ENCODE peak calls at places on chromosomes 6 and 20, in seven cellular contexts. W is HEK293T, L is cardiac fibroblast, O is Kasumi-1, M is WTC11, Q is T-helper 17 cell, R is AG09309. A is an unnamed sample.

GRCh38 chr6:167794386-167795157 is 32.1 kb upstream of the AFDN start:
- DNase-seq in Q (no peak), O (no peak), L (no peak), R (no peak), M (no peak), W (no peak), A (no peak)

GRCh38 chr6:5081955-5082354 is 3.2 kb upstream of the PPP1R3G start:
- DNase-seq in R (no peak), M (no peak), W (no peak), O (no peak), Q (no peak), L (no peak), A (no peak)

GRCh38 chr6:88008411-88008810 is 39.2 kb upstream of the SPACA1 start:
- DNase-seq in L (no peak), O (no peak), Q (no peak), R (no peak), M (no peak), W (no peak), A (no peak)

GRCh38 chr6:34525431-34526175 is 30.5 kb downstream of the SPDEF start:
- DNase-seq in O (no peak), M (no peak), L (no peak), Q (no peak), W (no peak), R (no peak), A (no peak)

GRCh38 chr6:130434174-130434873 is 68.5 kb downstream of the TMEM200A start:
- DNase-seq in M (no peak), R (no peak), L (peak), O (no peak), Q (no peak), W (no peak), A (no peak)

GRCh38 chr6:131946992-131947955 is 3.9 kb downstream of the CCN2 start:
- DNase-seq in Q (no peak), R (peak), W (no peak), O (no peak), M (no peak), L (peak), A (no peak)

GRCh38 chr6:164062872-164063271 is 648.4 kb downstream of the QKI start:
- DNase-seq in R (no peak), M (no peak), W (no peak), L (no peak), Q (no peak), O (no peak), A (no peak)

GRCh38 chr6:134911532-134911931 is 38.4 kb downstream of the ALDH8A1 start:
- DNase-seq in Q (no peak), O (no peak), R (peak), L (peak), W (no peak), M (no peak), A (no peak)

GRCh38 chr6:107815846-107816245 is 8.3 kb downstream of the SCML4 start:
- DNase-seq in Q (no peak), O (no peak), R (no peak), M (no peak), W (no peak), L (no peak), A (no peak)

GRCh38 chr6:151716446-151717047 is 90.9 kb upstream of the ESR1 start:
- DNase-seq in M (peak), O (no peak), Q (no peak), L (no peak), W (no peak), R (no peak), A (peak)

GRCh38 chr20:45433316-45433715 is 17.4 kb downstream of the PIGT start:
- DNase-seq in R (peak), Q (no peak), W (no peak), L (peak), O (no peak), M (no peak), A (no peak)

GRCh38 chr6:85408039-85408438 is 41.8 kb upstream of the NT5E start:
- DNase-seq in M (no peak), Q (no peak), W (no peak), O (no peak), L (no peak), R (no peak), A (no peak)

GRCh38 chr20:63047267-63047666 is 40.5 kb upstream of the BHLHE23 start:
- DNase-seq in O (no peak), M (no peak), W (no peak), Q (no peak), L (no peak), R (no peak), A (no peak)

GRCh38 chr6:152323376-152323775 is 313.8 kb downstream of the SYNE1 start:
- DNase-seq in M (no peak), O (no peak), L (no peak), R (no peak), W (no peak), Q (no peak), A (no peak)

GRCh38 chr20:62872184-62872862 is 10.7 kb upstream of the TCFL5 start:
- DNase-seq in M (no peak), R (no peak), O (no peak), W (no peak), Q (no peak), L (no peak), A (no peak)

GRCh38 chr6:4593891-4594445 is 182.2 kb upstream of the CDYL start:
- DNase-seq in O (no peak), R (no peak), W (no peak), L (no peak), M (no peak), Q (no peak), A (no peak)

GRCh38 chr6:111841822-111842221 is 31.4 kb downstream of the FYN start:
- DNase-seq in W (no peak), L (peak), R (no peak), O (peak), Q (no peak), M (no peak), A (peak)

GRCh38 chr6:93419304-93420162 is at the start of gene EPHA7:
- DNase-seq in R (peak), L (peak), M (peak), W (peak), Q (no peak), O (peak), A (peak)

GRCh38 chr20:36112112-36112511 is 42.4 kb upstream of the EPB41L1 start:
- DNase-seq in M (no peak), L (no peak), W (no peak), R (no peak), Q (no peak), O (no peak), A (no peak)

GRCh38 chr6:31122803-31123706 is 2.8 kb upstream of the CDSN start:
- DNase-seq in M (no peak), L (peak), R (peak), W (no peak), O (no peak), Q (no peak), A (no peak)

GRCh38 chr20:36314734-36315544 is 8.8 kb downstream of the DLGAP4 start:
- DNase-seq in W (no peak), M (peak), O (no peak), R (no peak), Q (no peak), L (no peak), A (no peak)

GRCh38 chr20:12762725-12763124 is 246.0 kb upstream of the SPTLC3 start:
- DNase-seq in M (no peak), L (no peak), W (no peak), R (no peak), Q (no peak), O (no peak), A (no peak)

GRCh38 chr6:18323935-18324707 is 59.8 kb upstream of the DEK start:
- DNase-seq in Q (no peak), O (peak), L (peak), M (no peak), W (peak), R (no peak), A (peak)

GRCh38 chr6:26537160-26537845 is 863 bp upstream of the HMGN4 start:
- DNase-seq in R (peak), Q (peak), M (peak), L (peak), W (peak), O (peak), A (peak)

GRCh38 chr6:7147051-7147671 is 39.4 kb downstream of the RREB1 start:
- DNase-seq in O (no peak), L (no peak), Q (no peak), R (no peak), M (no peak), W (no peak), A (no peak)

GRCh38 chr20:17281478-17281877 is 54.6 kb downstream of the PCSK2 start:
- DNase-seq in M (peak), O (no peak), R (no peak), Q (no peak), L (no peak), W (peak), A (peak)

GRCh38 chr20:33313686-33314314 is 30.8 kb downstream of the BPIFB1 start:
- DNase-seq in L (no peak), O (no peak), W (no peak), Q (no peak), M (no peak), R (no peak), A (no peak)

GRCh38 chr6:136563386-136564152 is 13.3 kb upstream of the MAP7 start:
- DNase-seq in Q (no peak), W (no peak), M (no peak), O (no peak), R (no peak), L (no peak), A (no peak)

GRCh38 chr6:136069119-136069518 is 181.0 kb downstream of the MTFR2 start:
- DNase-seq in M (no peak), Q (no peak), O (no peak), W (no peak), R (no peak), L (peak), A (no peak)

GRCh38 chr6:158758941-158759479 is 60.2 kb downstream of the EZR start:
- DNase-seq in M (no peak), R (no peak), Q (no peak), W (no peak), L (no peak), O (no peak), A (no peak)

GRCh38 chr6:158086706-158087518 is 81.2 kb downstream of the SERAC1 start:
- DNase-seq in Q (no peak), M (no peak), W (no peak), O (peak), L (no peak), R (no peak), A (no peak)

GRCh38 chr6:163314791-163315404 is 99.6 kb upstream of the QKI start:
- DNase-seq in W (no peak), M (no peak), Q (no peak), L (no peak), O (no peak), R (no peak), A (no peak)

GRCh38 chr6:157491571-157492232 is 110.7 kb downstream of the ZDHHC14 start:
- DNase-seq in L (no peak), R (no peak), M (no peak), O (no peak), Q (no peak), W (no peak), A (no peak)

GRCh38 chr6:157302761-157303160 is 20.6 kb downstream of the TMEM242 start:
- DNase-seq in Q (no peak), M (no peak), R (no peak), L (no peak), O (no peak), W (no peak), A (no peak)

GRCh38 chr6:16230953-16231352 is 7.4 kb upstream of the GMPR start:
- DNase-seq in L (no peak), Q (no peak), M (no peak), W (no peak), R (no peak), O (no peak), A (no peak)